ENCODE peak calls at places on chromosomes 3 and 15, in eight cellular contexts. A, Y, S, D, U, B, X and N are unnamed samples. For H3K27me3, the result is how much of the 10 kb centered on the place peaks cover.

GRCh38 chr3:112681822-112682325 is 40.9 kb upstream of the CCDC80 start:
- DNase-seq in A (no peak), D (peak), S (no peak), Y (no peak), B (peak), U (peak), X (no peak), N (no peak)

GRCh38 chr3:141877911-141878310 is 1.5 kb downstream of the ATP1B3 start:
- DNase-seq in S (no peak), U (peak), D (peak), B (peak), A (peak), Y (no peak), X (no peak), N (no peak)

GRCh38 chr3:126212629-126213375 is 32.4 kb upstream of the ALDH1L1 start:
- DNase-seq in S (peak), B (peak), Y (peak), U (peak), A (peak), D (peak), X (peak), N (peak)

GRCh38 chr15:95812491-95812890 is 518.0 kb upstream of the NR2F2 start:
- DNase-seq in X (no peak), B (peak), U (no peak), S (no peak), D (peak), Y (no peak), A (no peak), N (no peak)

GRCh38 chr3:119236756-119237155 is 3.9 kb downstream of the B4GALT4 start:
- DNase-seq in S (no peak), Y (no peak), B (no peak), X (no peak), D (no peak), A (no peak), U (no peak), N (no peak)

GRCh38 chr15:61794881-61795280 is 265.4 kb downstream of the VPS13C start:
- DNase-seq in U (no peak), X (no peak), S (no peak), Y (no peak), A (no peak), B (no peak), D (no peak), N (no peak)

GRCh38 chr15:83144771-83145170 is 37.3 kb downstream of the TM6SF1 start:
- DNase-seq in X (no peak), U (no peak), B (no peak), A (peak), Y (no peak), D (no peak), S (no peak), N (no peak)

GRCh38 chr15:58443291-58443690 is 11.5 kb downstream of the LIPC start:
- DNase-seq in B (no peak), X (no peak), D (no peak), S (no peak), Y (no peak), A (no peak), U (no peak), N (no peak)

GRCh38 chr15:89654311-89654761 is 931 bp downstream of the KIF7 start:
- DNase-seq in S (no peak), X (peak), A (no peak), B (peak), D (peak), Y (no peak), U (no peak), N (no peak)

GRCh38 chr3:55459838-55460237 is 27.3 kb downstream of the WNT5A start:
- DNase-seq in S (no peak), X (no peak), D (no peak), B (no peak), U (no peak), Y (no peak), A (no peak), N (no peak)

GRCh38 chr3:117407317-117407716 is 697.7 kb downstream of the TUSC7 start:
- DNase-seq in Y (no peak), S (no peak), A (peak), U (peak), D (peak), B (no peak), X (no peak), N (no peak)

GRCh38 chr3:151631946-151632345 is 101.8 kb upstream of the AADACL2 start:
- DNase-seq in X (no peak), D (no peak), Y (no peak), S (no peak), A (no peak), U (no peak), B (no peak), N (no peak)

GRCh38 chr3:151410891-151411559 is 26.5 kb upstream of the P2RY12 start:
- DNase-seq in B (peak), S (no peak), Y (no peak), X (no peak), D (peak), A (no peak), U (no peak), N (no peak)

GRCh38 chr3:179898024-179898423 is 138.7 kb downstream of the PEX5L start:
- DNase-seq in Y (no peak), D (peak), B (peak), A (peak), X (no peak), U (peak), S (no peak), N (no peak)

GRCh38 chr15:77482570-77482969 is 61.9 kb downstream of the HMG20A start:
- DNase-seq in S (no peak), B (peak), A (no peak), D (peak), Y (no peak), X (no peak), U (no peak), N (no peak)

GRCh38 chr3:131007782-131008181 is 18.8 kb downstream of the ASTE1 start:
- DNase-seq in A (no peak), U (no peak), Y (no peak), S (no peak), D (peak), X (no peak), B (no peak), N (no peak)

GRCh38 chr15:40252141-40252437 is 13.2 kb downstream of the PAK6 start:
- DNase-seq in B (no peak), A (no peak), X (no peak), S (no peak), D (no peak), U (no peak), Y (no peak), N (no peak)

GRCh38 chr15:57158589-57158988 is 217.7 kb upstream of the CGNL1 start:
- DNase-seq in X (no peak), A (no peak), D (peak), B (peak), Y (no peak), U (no peak), S (peak), N (peak)

GRCh38 chr3:32816439-32817194 is 1.2 kb upstream of the TRIM71 start:
- DNase-seq in X (peak), B (no peak), A (peak), S (no peak), U (peak), D (no peak), Y (peak), N (no peak)

GRCh38 chr15:67227431-67227830 is 27.0 kb downstream of the AAGAB start:
- DNase-seq in S (no peak), D (no peak), Y (no peak), B (no peak), X (no peak), U (no peak), A (no peak), N (no peak)

GRCh38 chr3:59772416-59773408 is 722.9 kb upstream of the CFAP20DC start:
- DNase-seq in Y (no peak), B (no peak), S (no peak), A (no peak), U (no peak), D (no peak), X (no peak), N (no peak)

GRCh38 chr3:105431171-105431570 is 64.5 kb downstream of the ALCAM start:
- DNase-seq in Y (no peak), B (no peak), D (peak), A (no peak), X (no peak), S (no peak), U (no peak), N (no peak)

GRCh38 chr3:42031808-42032475 is 59.2 kb upstream of the TRAK1 start:
- DNase-seq in B (peak), D (peak), X (no peak), Y (no peak), A (peak), U (no peak), S (no peak), N (no peak)

GRCh38 chr3:14209596-14210280 is 31.1 kb downstream of the LSM3 start:
- DNase-seq in A (no peak), B (no peak), X (no peak), D (peak), U (no peak), S (no peak), Y (no peak), N (no peak)

GRCh38 chr3:172293093-172293492 is 155.2 kb downstream of the GHSR start:
- DNase-seq in A (no peak), S (no peak), Y (no peak), X (no peak), U (no peak), D (no peak), B (no peak), N (no peak)

GRCh38 chr3:129829640-129830039 is 63.9 kb downstream of the TMCC1 start:
- DNase-seq in B (peak), Y (no peak), D (peak), U (peak), A (peak), X (no peak), S (peak), N (peak)

GRCh38 chr3:185693985-185694675 is 108.0 kb downstream of the SENP2 start:
- DNase-seq in X (no peak), Y (no peak), A (no peak), S (no peak), U (no peak), B (peak), D (peak), N (no peak)

GRCh38 chr3:160754371-160754854 is 1.6 kb upstream of the PPM1L start:
- DNase-seq in X (peak), S (peak), Y (peak), D (peak), A (peak), B (peak), U (peak), N (peak)

GRCh38 chr3:136995652-136996051 is 37.9 kb downstream of the IL20RB start:
- DNase-seq in U (no peak), Y (no peak), B (no peak), S (no peak), D (no peak), X (no peak), A (no peak), N (no peak)

GRCh38 chr15:96160269-96160668 is 170.2 kb upstream of the NR2F2 start:
- DNase-seq in S (peak), X (peak), D (peak), B (peak), A (no peak), U (peak), Y (no peak), N (no peak)

GRCh38 chr15:21270474-21270873 is 169.8 kb downstream of the POTEB3 start:
- DNase-seq in D (no peak), B (no peak), S (peak), A (no peak), U (no peak), Y (no peak), X (no peak), N (no peak)

GRCh38 chr3:64444619-64445317 is 219.5 kb upstream of the PRICKLE2 start:
- DNase-seq in X (peak), S (no peak), Y (peak), D (no peak), U (peak), B (no peak), A (peak), N (no peak)

DNA sequence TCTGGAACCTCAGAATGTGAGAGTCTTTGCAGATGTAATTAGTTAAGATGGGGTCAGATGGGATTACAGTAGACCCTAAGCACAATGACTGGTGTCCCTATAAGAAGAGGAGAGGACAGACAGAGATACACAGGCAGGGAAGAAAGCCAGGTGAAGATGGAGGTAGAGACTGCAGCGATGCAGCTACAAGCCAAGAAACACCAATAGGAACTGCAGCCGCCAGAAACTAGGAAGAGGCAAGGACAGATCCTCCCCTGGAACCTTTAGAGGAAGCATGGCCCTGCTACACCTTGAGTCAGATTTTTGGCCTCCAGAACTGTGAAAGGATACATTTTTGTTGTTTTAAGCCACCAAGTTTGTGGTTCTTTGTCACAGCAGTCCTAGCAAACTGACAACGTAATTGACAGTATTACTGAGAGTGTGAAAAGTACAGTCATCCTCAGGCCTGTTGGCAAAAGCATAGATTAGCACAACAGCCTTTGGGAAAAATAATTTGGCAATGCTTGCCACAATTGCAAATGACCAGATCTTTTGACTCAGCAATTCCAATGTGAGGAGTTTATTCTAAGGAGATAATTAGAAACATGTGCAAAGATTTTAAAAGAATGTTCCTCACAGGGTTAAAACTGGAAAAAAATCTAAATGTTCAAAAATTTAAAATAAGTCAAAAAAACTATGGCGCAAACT is 82.6 kb upstream of the TJP1 start:
- DNase-seq in D (peak), A (peak), Y (no peak), U (no peak), X (no peak), B (no peak), S (no peak), N (no peak)
- H3K27me3 ChIP-seq in D (under half), A (under half), Y (under half), U (under half), X (under half), B (under half), S (under half), N (under half)

DNA sequence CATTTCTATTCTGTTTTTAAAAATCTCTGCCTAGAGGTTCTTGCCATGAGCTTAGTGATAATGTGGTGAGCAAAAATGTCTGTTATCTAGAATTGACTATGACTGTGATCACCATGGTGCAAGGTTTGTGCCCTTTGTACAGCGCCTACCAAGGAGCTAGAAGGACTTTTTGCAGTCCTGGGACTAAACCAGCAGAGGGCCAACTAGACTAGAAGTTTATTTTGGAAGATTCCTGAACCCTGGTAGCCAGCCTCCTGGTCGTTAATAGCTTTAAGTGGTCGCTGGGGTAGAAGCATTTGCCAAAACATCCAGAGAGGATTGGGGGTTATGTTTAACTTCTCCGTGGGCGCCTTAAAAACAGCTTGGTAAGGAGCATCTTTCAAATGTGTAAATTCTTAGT is 7.8 kb downstream of the SCG5 start:
- DNase-seq in X (no peak), B (no peak), Y (no peak), S (no peak), D (peak), U (peak), A (peak), N (no peak)
- TF ChIP-seq CTCF in X (no peak), B (peak), Y (no peak), S (no peak), D (peak), U (peak), A (peak), N (no peak)

GRCh38 chr3:128427872-128428822 is 38.5 kb downstream of the DNAJB8 start:
- DNase-seq in S (no peak), X (no peak), A (no peak), U (no peak), D (no peak), B (no peak), Y (no peak), N (no peak)
- H3K27me3 ChIP-seq in S (under half), X (under half), A (half or more), U (under half), D (under half), B (under half), Y (under half), N (under half)

GRCh38 chr3:149768704-149769103 is 16.4 kb upstream of the COMMD2 start:
- DNase-seq in B (no peak), U (no peak), Y (no peak), X (no peak), D (no peak), A (no peak), S (no peak), N (no peak)

GRCh38 chr3:149772861-149773260 is 19.5 kb downstream of the ANKUB1 start:
- DNase-seq in X (no peak), A (peak), D (no peak), U (no peak), B (no peak), Y (no peak), S (no peak), N (no peak)

GRCh38 chr3:149770246-149770645 is 18.0 kb upstream of the COMMD2 start:
- DNase-seq in S (no peak), A (no peak), D (no peak), Y (no peak), X (no peak), B (no peak), U (no peak), N (no peak)

GRCh38 chr3:149767720-149768119 is 15.4 kb upstream of the COMMD2 start:
- DNase-seq in A (no peak), B (no peak), S (no peak), Y (no peak), X (no peak), D (no peak), U (no peak), N (no peak)

DNA sequence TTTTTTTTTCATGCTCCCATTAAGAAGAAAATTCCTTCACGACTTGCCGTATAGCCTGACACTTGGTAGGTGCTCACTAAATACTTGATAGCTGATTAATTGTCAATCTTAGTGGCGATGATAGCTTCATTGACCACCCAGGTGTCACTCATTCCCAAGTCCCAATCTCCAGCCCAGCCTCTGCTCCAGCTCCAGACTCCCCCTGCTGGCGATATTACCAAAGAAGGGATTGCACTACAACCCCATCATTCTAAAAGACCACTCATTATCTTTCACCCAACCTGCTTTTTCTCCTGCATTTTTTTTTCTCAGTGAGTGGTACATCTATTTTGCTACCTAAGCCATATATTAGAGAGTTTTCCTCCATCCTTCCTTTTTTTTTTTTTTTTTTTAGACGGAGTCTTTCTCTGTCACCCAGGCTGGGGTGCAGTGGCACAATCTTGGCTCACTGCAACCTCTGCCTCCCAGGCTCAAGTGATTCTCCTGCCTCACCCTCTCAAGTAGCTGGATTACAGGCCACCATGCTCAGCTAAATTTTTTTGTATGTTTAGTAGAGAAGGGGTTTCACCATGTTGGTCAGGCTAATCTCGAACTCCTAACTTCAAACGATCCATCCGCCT is 19.5 kb upstream of the COMMD2 start:
- DNase-seq in B (no peak), S (peak), Y (no peak), U (peak), D (peak), A (peak), X (peak), N (peak)
- TF ChIP-seq CTCF in B (peak), S (peak), Y (peak), U (peak), D (peak), A (peak), X (peak), N (peak)